ENCODE peak calls at places on chromosome 4, in eight cellular contexts. K is RWPE1, I is psoas muscle, U is Calu3, N is pancreas, H is H9, O is IMR-90, S is B cell. M is an unnamed sample.

GRCh38 chr4:6641164-6641970 is 882 bp downstream of the MRFAP1 start:
- DNase-seq in K (peak), I (peak), U (peak), N (peak), H (no peak), O (peak), S (peak), M (peak)

GRCh38 chr4:111230265-111230664 is 607.4 kb upstream of the PITX2 start:
- DNase-seq in K (no peak), I (no peak), U (no peak), N (no peak), H (no peak), O (peak), S (no peak), M (no peak)

GRCh38 chr4:152047451-152047850 is 286.6 kb upstream of the GATB start:
- DNase-seq in K (no peak), I (no peak), U (no peak), N (no peak), H (no peak), O (no peak), S (no peak), M (no peak)

GRCh38 chr4:4326136-4326535 is 36.1 kb downstream of the ZBTB49 start:
- DNase-seq in K (no peak), I (no peak), U (no peak), N (no peak), H (no peak), O (no peak), S (no peak), M (no peak)

GRCh38 chr4:120694973-120695372 is 227.6 kb downstream of the PRDM5 start:
- DNase-seq in K (peak), I (no peak), U (peak), N (no peak), H (no peak), O (peak), S (no peak), M (peak)

GRCh38 chr4:5004496-5004895 is 14.8 kb downstream of the CYTL1 start:
- DNase-seq in K (no peak), I (no peak), U (no peak), N (no peak), H (peak), O (no peak), S (no peak), M (no peak)

GRCh38 chr4:176123710-176124407 is 58.2 kb downstream of the WDR17 start:
- DNase-seq in K (peak), I (no peak), U (peak), N (peak), H (peak), O (no peak), S (peak), M (no peak)

GRCh38 chr4:170476351-170476750 is 386.6 kb upstream of the AADAT start:
- DNase-seq in K (no peak), I (no peak), U (no peak), N (no peak), H (no peak), O (no peak), S (no peak), M (no peak)

GRCh38 chr4:133156096-133156495 is 7.0 kb downstream of the PCDH10 start:
- DNase-seq in K (no peak), I (no peak), U (no peak), N (no peak), H (no peak), O (no peak), S (no peak), M (no peak)

GRCh38 chr4:101288365-101289145 is 58.8 kb downstream of the PPP3CA start:
- DNase-seq in K (no peak), I (no peak), U (no peak), N (no peak), H (no peak), O (peak), S (no peak), M (no peak)

GRCh38 chr4:100070868-100071267 is 119.4 kb downstream of the DDIT4L start:
- DNase-seq in K (no peak), I (no peak), U (no peak), N (no peak), H (no peak), O (no peak), S (no peak), M (no peak)

GRCh38 chr4:74109894-74110605 is 11.1 kb upstream of the CXCL2 start:
- DNase-seq in K (peak), I (no peak), U (no peak), N (no peak), H (no peak), O (peak), S (no peak), M (peak)

GRCh38 chr4:19380600-19380999 is 871.1 kb upstream of the SLIT2 start:
- DNase-seq in K (no peak), I (no peak), U (no peak), N (no peak), H (no peak), O (peak), S (no peak), M (peak)

GRCh38 chr4:53620956-53621355 is 29.7 kb upstream of the LNX1 start:
- DNase-seq in K (no peak), I (no peak), U (no peak), N (no peak), H (no peak), O (no peak), S (no peak), M (no peak)
- TF ChIP-seq CTCF in K (no peak), I (no peak), U (no peak), N (no peak), H (peak), O (no peak), S (no peak), M (peak)

GRCh38 chr4:186132577-186133277 is 28.2 kb downstream of the FAM149A start:
- DNase-seq in K (peak), I (no peak), U (peak), N (no peak), H (peak), O (peak), S (no peak), M (no peak)
- TF ChIP-seq CTCF in K (peak), I (no peak), U (peak), N (no peak), H (peak), O (peak), S (no peak), M (no peak)

GRCh38 chr4:109332926-109333464 is 30.5 kb upstream of the COL25A1 start:
- DNase-seq in K (no peak), I (no peak), U (no peak), N (no peak), H (peak), O (no peak), S (no peak), M (no peak)
- TF ChIP-seq CTCF in K (no peak), I (peak), U (no peak), N (no peak), H (peak), O (peak), S (no peak), M (peak)

GRCh38 chr4:37827030-37827705 is 682 bp downstream of the PGM2 start:
- DNase-seq in K (peak), I (no peak), U (peak), N (no peak), H (no peak), O (peak), S (no peak), M (peak)

GRCh38 chr4:37827802-37828321 is 1.4 kb downstream of the PGM2 start:
- DNase-seq in K (no peak), I (no peak), U (no peak), N (no peak), H (no peak), O (no peak), S (no peak), M (no peak)

GRCh38 chr4:37825943-37826281 is 574 bp upstream of the PGM2 start:
- DNase-seq in K (peak), I (no peak), U (no peak), N (no peak), H (peak), O (no peak), S (no peak), M (no peak)

GRCh38 chr4:37828843-37829242 is 2.4 kb downstream of the PGM2 start:
- DNase-seq in K (no peak), I (no peak), U (no peak), N (no peak), H (no peak), O (no peak), S (no peak), M (no peak)

DNA sequence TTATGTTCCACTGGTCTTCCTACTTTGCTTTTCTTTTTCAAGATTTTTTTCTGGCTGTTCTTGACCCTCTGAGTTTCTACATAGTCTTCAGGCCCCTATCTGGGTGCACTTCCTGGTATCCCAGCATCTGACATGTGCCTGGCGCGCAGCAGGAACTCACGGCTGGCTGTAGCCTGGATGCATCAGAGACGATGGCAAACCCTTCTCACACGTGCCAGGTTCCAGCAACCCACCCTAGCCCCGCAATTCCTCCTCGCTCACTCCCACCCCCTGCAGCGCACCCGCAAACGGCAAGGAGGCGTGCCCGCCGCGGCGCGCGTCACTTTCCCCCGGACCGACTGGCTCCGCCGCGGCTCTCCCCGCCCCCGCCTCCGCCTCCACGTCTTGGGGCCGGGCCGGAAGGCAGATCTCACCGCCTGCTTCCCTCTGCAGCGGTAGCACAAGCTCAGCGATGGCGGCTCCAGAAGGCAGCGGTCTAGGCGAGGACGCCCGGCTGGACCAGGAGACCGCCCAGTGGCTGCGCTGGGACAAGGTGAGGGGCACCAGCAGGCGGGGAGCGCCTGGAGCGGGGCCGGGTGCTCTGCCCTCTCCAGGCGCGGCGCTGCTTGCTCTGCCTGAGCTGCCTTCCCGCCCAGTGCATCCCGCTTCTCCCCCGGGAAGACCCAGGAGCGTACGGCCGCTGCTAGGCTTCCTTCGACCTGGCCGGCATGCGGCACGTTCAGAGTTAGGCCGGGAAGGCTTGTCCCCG is at the start of gene PGM2:
- DNase-seq in K (peak), I (peak), U (peak), N (peak), H (peak), O (peak), S (peak), M (peak)
- TF ChIP-seq CTCF in K (no peak), I (no peak), U (no peak), N (no peak), H (no peak), O (peak), S (no peak), M (peak)

GRCh38 chr4:109658871-109659410 is 44.3 kb downstream of the CASP6 start:
- DNase-seq in K (no peak), I (no peak), U (no peak), N (no peak), H (no peak), O (peak), S (no peak), M (no peak)
- TF ChIP-seq CTCF in K (no peak), I (no peak), U (no peak), N (no peak), H (peak), O (peak), S (no peak), M (peak)

DNA sequence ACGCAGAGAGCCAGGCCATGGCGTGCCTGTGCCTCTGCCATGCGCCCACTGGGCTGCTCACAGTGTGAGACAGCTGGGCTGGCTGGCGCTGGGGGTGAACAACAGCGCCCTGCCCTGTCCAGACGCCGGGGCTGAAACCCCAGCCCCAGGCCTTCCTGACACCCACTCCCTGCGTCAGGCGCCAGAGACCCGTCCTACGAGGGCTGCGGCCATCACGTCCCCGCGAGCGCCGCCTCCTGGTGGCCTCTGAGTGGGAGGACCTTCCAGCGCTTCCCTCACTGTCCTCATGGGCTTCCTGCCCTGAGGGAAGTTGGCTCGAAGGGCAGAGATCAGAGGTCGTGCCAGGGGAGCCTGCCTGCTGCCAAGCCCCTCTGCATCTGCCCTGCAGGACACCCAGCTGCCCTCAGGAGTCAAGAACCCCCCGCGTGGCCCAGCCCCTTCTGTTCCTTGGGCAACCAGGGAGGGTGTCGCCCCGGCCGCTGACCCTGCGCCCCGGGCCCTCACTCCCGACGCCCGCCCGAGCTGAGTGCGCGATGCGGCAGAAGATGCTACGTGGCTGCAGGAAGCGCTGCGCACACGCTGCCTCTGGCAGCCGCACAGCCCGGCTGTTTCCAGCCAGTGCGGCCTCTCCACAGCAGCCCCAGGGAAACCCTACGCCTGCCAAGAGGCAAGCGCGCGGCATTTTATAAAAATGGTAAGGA is 16.2 kb downstream of the NELFA start:
- DNase-seq in K (no peak), I (peak), U (no peak), N (no peak), H (peak), O (no peak), S (no peak), M (no peak)
- TF ChIP-seq CTCF in K (no peak), I (no peak), U (no peak), N (no peak), H (peak), O (no peak), S (no peak), M (peak)

DNA sequence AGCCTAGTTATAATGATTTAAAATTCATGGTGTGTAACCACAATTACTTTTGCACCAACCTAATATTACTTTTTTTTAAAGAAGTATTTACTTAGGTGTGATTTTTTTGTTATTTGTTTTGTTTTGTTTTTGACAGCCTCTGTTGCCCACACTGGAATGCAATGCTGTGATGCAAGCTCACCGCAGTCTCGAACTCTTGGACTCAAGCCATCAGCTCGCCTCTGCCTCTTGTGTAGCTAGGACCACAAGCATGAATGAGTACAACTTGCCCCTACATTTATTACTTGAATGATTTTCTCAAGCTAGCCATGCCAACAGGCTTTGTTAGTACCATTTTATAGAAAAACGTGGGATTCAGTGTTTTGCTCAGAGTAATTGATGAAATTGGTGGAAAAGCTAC is 488.8 kb upstream of the CPEB2 start:
- DNase-seq in K (no peak), I (no peak), U (no peak), N (no peak), H (no peak), O (no peak), S (no peak), M (no peak)
- TF ChIP-seq CTCF in K (no peak), I (no peak), U (no peak), N (no peak), H (no peak), O (no peak), S (no peak), M (no peak)

M was measured in foreskin keratinocyte.